ENCODE peak calls at places on chromosomes 3 and 15, in ten cellular contexts. U is K562, T is adrenal gland, J is A549, L is uterus, O is tibial nerve, P is Peyer's patch, Z is right lobe of liver, R is stomach, N is body of pancreas. M is an unnamed sample.

GRCh38 chr15:57468486-57468885 is 92.2 kb downstream of the CGNL1 start:
- DNase-seq in T (no peak), L (no peak), O (no peak), N (no peak), U (no peak), J (no peak), R (no peak), Z (no peak), P (no peak), M (no peak)

GRCh38 chr3:157436583-157437300 is at the start of gene PTX3:
- DNase-seq in Z (no peak), U (no peak), O (no peak), L (peak), R (no peak), J (peak), P (no peak), T (peak), N (peak), M (peak)

GRCh38 chr15:34644851-34645250 is 61.4 kb upstream of the GOLGA8B start:
- DNase-seq in N (no peak), T (no peak), L (no peak), J (no peak), U (no peak), O (no peak), R (no peak), P (no peak), Z (no peak), M (no peak)

GRCh38 chr3:124780767-124781485 is 50.7 kb downstream of the UMPS start:
- DNase-seq in U (no peak), P (no peak), T (peak), N (peak), J (no peak), L (peak), Z (peak), O (peak), R (no peak), M (no peak)

GRCh38 chr15:64464271-64465005 is 4.1 kb downstream of the ZNF609 start:
- DNase-seq in Z (no peak), R (no peak), J (no peak), N (no peak), L (peak), P (no peak), T (no peak), O (no peak), U (no peak), M (no peak)

GRCh38 chr3:63613561-63613960 is 38.9 kb upstream of the SNTN start:
- DNase-seq in R (no peak), U (no peak), Z (no peak), T (no peak), O (no peak), J (no peak), L (no peak), N (no peak), P (no peak), M (no peak)

GRCh38 chr3:28900301-28900700 is 380.6 kb upstream of the RBMS3 start:
- DNase-seq in U (no peak), Z (no peak), L (no peak), T (no peak), R (no peak), P (no peak), O (no peak), N (no peak), J (no peak), M (no peak)

GRCh38 chr15:88918738-88919137 is 5.6 kb upstream of the MFGE8 start:
- DNase-seq in N (peak), P (no peak), U (no peak), T (peak), O (no peak), L (peak), R (peak), Z (no peak), J (peak), M (no peak)

GRCh38 chr15:50182233-50183013 is 427 bp downstream of the SLC27A2 start:
- DNase-seq in N (peak), R (peak), T (no peak), J (peak), P (no peak), Z (peak), U (no peak), L (no peak), O (no peak), M (no peak)

GRCh38 chr3:64935995-64936394 is 248.2 kb upstream of the ADAMTS9 start:
- DNase-seq in P (no peak), J (no peak), O (no peak), N (no peak), L (no peak), R (no peak), Z (no peak), T (no peak), U (no peak), M (no peak)

GRCh38 chr3:40009991-40010390 is 200.6 kb downstream of the MYRIP start:
- DNase-seq in U (no peak), N (no peak), Z (no peak), P (no peak), J (no peak), L (no peak), R (no peak), O (no peak), T (no peak), M (no peak)

GRCh38 chr3:15535757-15536156 is 14.3 kb upstream of the COLQ start:
- DNase-seq in T (no peak), Z (no peak), L (no peak), J (no peak), N (no peak), R (no peak), P (no peak), O (no peak), U (no peak), M (no peak)

GRCh38 chr3:178271740-178272387 is 264.4 kb upstream of the KCNMB2 start:
- DNase-seq in R (no peak), Z (no peak), J (no peak), L (no peak), P (no peak), O (no peak), U (no peak), N (no peak), T (no peak), M (no peak)

GRCh38 chr15:89672221-89673161 is 6.7 kb downstream of the PLIN1 start:
- DNase-seq in Z (no peak), N (no peak), T (no peak), U (no peak), O (no peak), P (no peak), R (no peak), J (no peak), L (no peak), M (no peak)

GRCh38 chr3:162111861-162112260 is 615.3 kb downstream of the OTOL1 start:
- DNase-seq in P (no peak), U (no peak), R (no peak), N (no peak), O (no peak), L (no peak), J (no peak), Z (no peak), T (no peak), M (no peak)

GRCh38 chr3:9226326-9226725 is 23.1 kb downstream of the SRGAP3 start:
- DNase-seq in J (no peak), Z (no peak), R (no peak), O (no peak), L (peak), P (no peak), N (no peak), U (no peak), T (peak), M (no peak)

GRCh38 chr3:167184511-167184910 is 195.6 kb downstream of the ZBBX start:
- DNase-seq in L (no peak), N (no peak), T (no peak), Z (no peak), U (no peak), J (peak), O (no peak), P (no peak), R (no peak), M (no peak)

GRCh38 chr3:50117120-50117519 is 28.4 kb downstream of the RBM5 start:
- DNase-seq in P (no peak), O (no peak), R (no peak), Z (peak), L (no peak), N (no peak), U (no peak), J (no peak), T (no peak), M (no peak)

GRCh38 chr3:146308222-146308621 is 57.3 kb upstream of the PLSCR4 start:
- DNase-seq in T (no peak), J (no peak), L (no peak), R (no peak), U (no peak), P (no peak), O (no peak), Z (no peak), N (no peak), M (no peak)

GRCh38 chr3:123448503-123449091 is at the start of gene ADCY5:
- DNase-seq in N (peak), J (peak), P (no peak), R (no peak), U (no peak), L (no peak), T (peak), Z (peak), O (no peak), M (no peak)

GRCh38 chr3:38133557-38134405 is 3.1 kb downstream of the ACAA1 start:
- DNase-seq in L (no peak), U (no peak), O (no peak), Z (peak), J (no peak), P (no peak), R (peak), N (peak), T (peak), M (no peak)

GRCh38 chr3:189646902-189647542 is 15.8 kb downstream of the TP63 start:
- DNase-seq in P (no peak), O (no peak), Z (no peak), L (no peak), R (no peak), U (no peak), T (no peak), J (no peak), N (no peak), M (no peak)

GRCh38 chr3:13626396-13626795 is 77.5 kb downstream of the FBLN2 start:
- DNase-seq in N (no peak), P (no peak), T (no peak), U (peak), R (no peak), O (no peak), L (no peak), J (no peak), Z (peak), M (no peak)

GRCh38 chr3:40753956-40754355 is 229.2 kb downstream of the ZNF621 start:
- DNase-seq in N (no peak), J (no peak), L (no peak), O (no peak), P (no peak), U (no peak), Z (no peak), R (no peak), T (no peak), M (no peak)

GRCh38 chr3:18527691-18528090 is 102.6 kb upstream of the SATB1 start:
- DNase-seq in T (no peak), N (no peak), L (no peak), P (no peak), Z (no peak), R (no peak), O (no peak), J (no peak), U (no peak), M (no peak)

GRCh38 chr3:140854961-140855360 is 86.7 kb upstream of the SLC25A36 start:
- DNase-seq in Z (no peak), O (no peak), U (no peak), R (no peak), N (no peak), L (no peak), P (no peak), T (no peak), J (no peak), M (no peak)

GRCh38 chr15:99963096-99963825 is 230.0 kb upstream of the LYSMD4 start:
- DNase-seq in R (no peak), J (no peak), L (peak), U (no peak), N (no peak), P (no peak), O (no peak), T (peak), Z (no peak), M (no peak)

GRCh38 chr3:21912656-21913055 is 161.6 kb upstream of the ZNF385D start:
- DNase-seq in U (no peak), O (no peak), N (no peak), J (no peak), L (no peak), R (no peak), T (no peak), Z (no peak), P (no peak), M (no peak)

GRCh38 chr3:44939581-44940036 is 36.4 kb downstream of the ZDHHC3 start:
- DNase-seq in O (no peak), U (no peak), P (no peak), T (no peak), R (no peak), N (no peak), J (no peak), L (no peak), Z (no peak), M (no peak)

GRCh38 chr3:144810150-144810549 is 838.5 kb downstream of the DIPK2A start:
- DNase-seq in O (no peak), N (no peak), Z (no peak), R (no peak), P (no peak), U (no peak), J (no peak), L (no peak), T (no peak), M (no peak)

GRCh38 chr3:17074559-17074958 is 189.8 kb downstream of the PLCL2 start:
- DNase-seq in N (no peak), P (no peak), L (no peak), J (no peak), Z (no peak), O (no peak), U (no peak), T (no peak), R (no peak), M (no peak)

GRCh38 chr15:26772588-26773484 is at the start of gene GABRB3:
- DNase-seq in L (no peak), U (no peak), O (no peak), N (peak), T (peak), P (no peak), J (peak), R (peak), Z (peak), M (no peak)

GRCh38 chr15:65752151-65752700 is 39.9 kb downstream of the DENND4A start:
- DNase-seq in Z (no peak), P (no peak), R (no peak), U (no peak), O (no peak), L (no peak), J (no peak), T (no peak), N (no peak), M (no peak)

GRCh38 chr3:98536456-98537017 is 4.8 kb downstream of the GPR15 start:
- DNase-seq in N (no peak), U (no peak), J (no peak), R (no peak), O (no peak), Z (no peak), L (no peak), T (no peak), P (no peak), M (no peak)
- TF ChIP-seq POLR2A in N (no peak), U (no peak), J (no peak), R (no peak), O (no peak), Z (no peak), L (no peak), T (no peak), P (no peak), M (no peak)

GRCh38 chr3:89946863-89947262 is 839.4 kb downstream of the EPHA3 start:
- DNase-seq in R (no peak), T (no peak), N (no peak), L (no peak), U (no peak), Z (no peak), P (no peak), O (no peak), J (peak), M (no peak)
- TF ChIP-seq POLR2A in R (no peak), T (no peak), N (no peak), L (no peak), U (no peak), Z (no peak), P (no peak), O (no peak), J (no peak), M (no peak)

GRCh38 chr15:59289574-59289973 is 82.9 kb downstream of the LDHAL6B start:
- DNase-seq in Z (no peak), R (no peak), T (no peak), J (no peak), O (no peak), N (no peak), U (no peak), P (no peak), L (no peak), M (no peak)

GRCh38 chr15:59292393-59292792 is 80.3 kb downstream of the MYO1E start:
- DNase-seq in O (no peak), P (no peak), L (no peak), T (no peak), Z (no peak), J (no peak), U (no peak), R (no peak), N (peak), M (no peak)

GRCh38 chr15:59291214-59291551 is 81.5 kb downstream of the MYO1E start:
- DNase-seq in T (no peak), P (no peak), U (no peak), R (no peak), J (no peak), L (no peak), O (no peak), Z (no peak), N (no peak), M (no peak)

GRCh38 chr15:59294574-59294960 is 78.1 kb downstream of the MYO1E start:
- DNase-seq in O (no peak), J (peak), L (no peak), N (no peak), T (no peak), Z (no peak), P (no peak), U (no peak), R (no peak), M (no peak)

DNA sequence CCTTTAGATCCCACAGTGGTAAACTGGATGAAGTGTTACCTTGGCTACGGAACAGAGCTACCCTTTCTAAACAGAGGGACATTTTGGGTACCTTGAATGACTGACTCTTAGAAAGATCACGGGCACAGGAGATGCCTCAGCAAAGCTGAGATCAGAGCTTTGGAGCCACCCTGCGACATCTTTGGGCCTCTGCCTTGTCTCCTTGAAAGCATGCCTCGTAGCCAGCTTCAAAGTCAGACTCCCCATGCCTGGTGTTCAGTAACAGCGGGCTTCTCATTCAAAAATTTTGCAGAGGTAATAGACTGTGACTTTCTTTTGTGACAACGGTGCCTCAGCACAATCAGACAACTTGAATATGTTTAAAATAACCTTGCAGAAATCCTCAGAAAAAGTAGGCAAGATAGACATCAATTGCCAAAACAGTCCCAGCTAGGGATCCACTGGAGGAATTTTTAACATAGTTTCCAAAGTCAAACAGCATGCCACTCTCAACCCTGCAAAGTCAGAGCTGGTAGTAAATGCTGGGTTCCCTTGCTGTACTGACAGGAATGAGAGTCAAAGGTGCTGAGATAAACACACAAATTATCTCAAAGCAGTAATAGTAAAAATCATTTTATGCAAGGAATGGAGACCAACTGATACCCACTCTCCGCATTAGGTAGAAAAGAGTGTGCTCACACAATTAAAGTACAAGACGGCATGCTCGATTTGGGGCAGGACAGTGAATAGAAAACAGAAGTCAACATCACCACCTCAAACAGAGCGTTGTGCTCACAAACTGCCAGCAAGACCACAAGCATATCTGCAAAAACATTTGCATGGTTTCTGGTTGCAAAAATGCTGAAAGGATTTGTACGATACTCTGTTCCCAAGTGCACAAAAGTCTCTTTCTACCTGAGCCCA is 82.1 kb downstream of the MYO1E start:
- DNase-seq in J (no peak), Z (no peak), L (no peak), T (no peak), N (no peak), P (no peak), U (no peak), O (no peak), R (no peak), M (no peak)
- TF ChIP-seq POLR2A in J (no peak), Z (no peak), L (no peak), T (no peak), N (no peak), P (no peak), U (no peak), O (no peak), R (no peak), M (no peak)

GRCh38 chr3:46928297-46928696 is 48.2 kb downstream of the CCDC12 start:
- DNase-seq in R (no peak), U (no peak), Z (no peak), P (no peak), N (no peak), L (no peak), T (no peak), O (no peak), J (no peak), M (no peak)

GRCh38 chr3:46931631-46932441 is 44.7 kb downstream of the CCDC12 start:
- DNase-seq in U (no peak), P (peak), N (no peak), T (peak), L (peak), R (peak), O (no peak), J (peak), Z (peak), M (no peak)

GRCh38 chr3:46930945-46931403 is 45.6 kb downstream of the CCDC12 start:
- DNase-seq in N (peak), Z (no peak), U (no peak), O (no peak), J (peak), R (peak), T (no peak), P (no peak), L (no peak), M (no peak)

GRCh38 chr3:46929324-46929723 is 47.2 kb downstream of the CCDC12 start:
- DNase-seq in P (no peak), U (no peak), Z (no peak), T (no peak), N (peak), L (no peak), J (no peak), R (peak), O (no peak), M (no peak)

GRCh38 chr3:46930176-46930944 is 46.2 kb downstream of the CCDC12 start:
- DNase-seq in J (no peak), L (no peak), T (no peak), R (peak), Z (no peak), N (no peak), O (no peak), P (no peak), U (no peak), M (no peak)
- TF ChIP-seq POLR2A in J (no peak), L (no peak), T (no peak), R (no peak), Z (no peak), N (no peak), O (no peak), P (no peak), U (peak), M (no peak)

DNA sequence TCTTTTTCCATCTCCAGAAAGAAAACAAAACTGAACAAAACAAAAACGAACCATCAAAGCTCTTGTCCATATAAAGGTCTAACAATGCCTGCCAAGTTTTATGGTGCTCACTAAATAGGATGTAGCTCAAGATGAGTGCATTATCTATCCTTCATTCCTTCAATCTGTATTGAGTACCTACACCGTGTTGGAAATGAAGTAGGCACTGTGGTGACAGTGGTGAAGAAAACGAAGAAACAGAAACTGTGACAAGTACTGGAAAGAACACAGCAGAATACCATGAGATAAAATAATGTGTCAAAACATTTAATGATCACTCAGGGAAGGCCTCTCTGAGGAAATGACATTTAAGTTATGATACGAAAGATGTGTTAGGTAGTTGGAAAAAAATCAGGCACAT is 36.2 kb downstream of the CBLB start:
- DNase-seq in O (no peak), N (no peak), L (no peak), R (no peak), U (no peak), P (no peak), J (no peak), T (no peak), Z (no peak), M (no peak)
- TF ChIP-seq POLR2A in O (no peak), N (no peak), L (no peak), R (no peak), U (no peak), P (no peak), J (no peak), T (no peak), Z (no peak), M (no peak)

GRCh38 chr3:126356373-126357298 is 572 bp downstream of the KLF15 start:
- DNase-seq in J (no peak), U (no peak), P (no peak), Z (peak), L (peak), R (no peak), N (peak), O (no peak), T (peak), M (no peak)

GRCh38 chr3:126358816-126359181 is 1.6 kb upstream of the KLF15 start:
- DNase-seq in O (peak), Z (peak), R (no peak), T (no peak), L (no peak), P (no peak), J (no peak), U (no peak), N (no peak), M (no peak)

GRCh38 chr3:126355777-126356372 is 1.3 kb downstream of the KLF15 start:
- DNase-seq in L (peak), U (peak), N (peak), R (peak), T (peak), P (peak), Z (peak), O (peak), J (no peak), M (no peak)

GRCh38 chr3:126358038-126358815 is 1.0 kb upstream of the KLF15 start:
- DNase-seq in U (no peak), N (peak), O (peak), T (no peak), Z (peak), J (no peak), P (no peak), R (no peak), L (peak), M (no peak)

GRCh38 chr3:126357299-126358037 is at the start of gene KLF15:
- DNase-seq in N (peak), P (peak), T (peak), Z (peak), R (peak), L (peak), U (peak), J (peak), O (peak), M (peak)
- TF ChIP-seq POLR2A in N (peak), P (no peak), T (peak), Z (peak), R (no peak), L (peak), U (no peak), J (no peak), O (peak), M (no peak)